ENCODE peak calls at places on chromosomes 2 and 18, in four cellular contexts. S is GM12865, L is kidney tubule cell, U is sigmoid colon. X is an unnamed sample.

GRCh38 chr2:107007927-107008326 is 122.0 kb upstream of the ST6GAL2 start:
- DNase-seq in S (no peak), U (no peak), L (no peak), X (no peak)

GRCh38 chr2:148721520-148721931 is 77.0 kb downstream of the EPC2 start:
- DNase-seq in S (no peak), L (no peak), U (no peak), X (no peak)

GRCh38 chr2:29233428-29233827 is 118.2 kb downstream of the CLIP4 start:
- DNase-seq in U (no peak), S (no peak), L (no peak), X (no peak)

GRCh38 chr2:235390108-235390815 is 103.6 kb upstream of the AGAP1 start:
- DNase-seq in L (peak), U (no peak), S (peak), X (no peak)

GRCh38 chr2:127226520-127227263 is 6.6 kb upstream of the CYP27C1 start:
- DNase-seq in L (peak), S (peak), U (no peak), X (peak)

GRCh38 chr2:5825686-5826085 is 133.5 kb downstream of the SOX11 start:
- DNase-seq in S (no peak), U (no peak), L (no peak), X (no peak)

GRCh38 chr2:191677091-191677645 is 768 bp upstream of the NABP1 start:
- DNase-seq in S (peak), U (peak), L (peak), X (peak)

GRCh38 chr2:219515874-219516629 is 1.8 kb downstream of the ASIC4 start:
- DNase-seq in S (no peak), L (no peak), U (no peak), X (no peak)

GRCh38 chr2:71156531-71156930 is 26.1 kb downstream of the MPHOSPH10 start:
- DNase-seq in S (no peak), L (no peak), U (peak), X (no peak)

GRCh38 chr2:224436634-224437033 is 34.7 kb upstream of the FAM124B start:
- DNase-seq in L (peak), S (no peak), U (no peak), X (no peak)

GRCh38 chr2:187206071-187206470 is 242.0 kb downstream of the CALCRL start:
- DNase-seq in L (peak), U (no peak), S (no peak), X (no peak)

GRCh38 chr2:16034975-16035746 is 94.8 kb downstream of the MYCN start:
- DNase-seq in S (no peak), L (no peak), U (no peak), X (no peak)

GRCh38 chr2:159497256-159497655 is 119.1 kb downstream of the BAZ2B start:
- DNase-seq in L (peak), S (peak), U (no peak), X (no peak)

GRCh38 chr18:59376351-59376935 is 17.4 kb upstream of the LMAN1 start:
- DNase-seq in S (no peak), U (no peak), L (no peak), X (no peak)

GRCh38 chr18:9712606-9713005 is 4.5 kb downstream of the RAB31 start:
- DNase-seq in U (peak), L (peak), S (no peak), X (no peak)

GRCh38 chr2:221096651-221097567 is 475.2 kb downstream of the EPHA4 start:
- DNase-seq in U (no peak), S (no peak), L (peak), X (no peak)

X was measured in GM10248.